ENCODE peak calls at places on chromosomes 5 and 9, in seven cellular contexts. B is IMR-90, R is neuronal stem cell, O is H1, F is mesendoderm, P is H9, Q is trophoblast cell. Y is an unnamed sample.

GRCh38 chr5:73448451-73449136 is at the start of gene FOXD1:
- DNase-seq in B (peak; percentile 97), R (no peak), O (peak; percentile 88), F (peak; percentile 94), P (peak; percentile 93), Q (peak; percentile 74), Y (peak; percentile 94)

GRCh38 chr5:137442660-137443059 is 56.5 kb downstream of the SPOCK1 start:
- DNase-seq in B (no peak), R (no peak), O (no peak), F (no peak), P (no peak), Q (no peak), Y (no peak)

GRCh38 chr9:899440-900184 is 58.1 kb downstream of the DMRT1 start:
- DNase-seq in B (no peak), R (peak; percentile 63), O (no peak), F (peak; percentile 26), P (no peak), Q (no peak), Y (no peak)

GRCh38 chr5:6819521-6819920 is 106.3 kb downstream of the TENT4A start:
- DNase-seq in B (no peak), R (peak; percentile 27), O (no peak), F (peak; percentile 44), P (no peak), Q (no peak), Y (no peak)

GRCh38 chr5:129745997-129746396 is 1.9 kb upstream of the MINAR2 start:
- DNase-seq in B (no peak), R (no peak), O (no peak), F (no peak), P (no peak), Q (no peak), Y (no peak)

GRCh38 chr5:93890657-93891056 is 149.3 kb upstream of the POU5F2 start:
- DNase-seq in B (no peak), R (peak; percentile 56), O (no peak), F (peak; percentile 63), P (no peak), Q (peak; percentile 42), Y (peak; percentile 35)

GRCh38 chr5:175517824-175518450 is 39.6 kb downstream of the SFXN1 start:
- DNase-seq in B (peak; percentile 95), R (no peak), O (no peak), F (no peak), P (no peak), Q (peak; percentile 42), Y (peak; percentile 79)

GRCh38 chr5:88377705-88378656 is 109.3 kb upstream of the TMEM161B start:
- DNase-seq in B (no peak), R (no peak), O (no peak), F (no peak), P (no peak), Q (no peak), Y (no peak)

GRCh38 chr9:20604561-20604960 is 17.7 kb downstream of the MLLT3 start:
- DNase-seq in B (peak; percentile 61), R (no peak), O (no peak), F (no peak), P (no peak), Q (no peak), Y (peak; percentile 54)

GRCh38 chr9:6551126-6551525 is 94.4 kb downstream of the GLDC start:
- DNase-seq in B (no peak), R (no peak), O (no peak), F (no peak), P (no peak), Q (no peak), Y (peak; percentile 38)

GRCh38 chr9:127918201-127919107 is 1.6 kb upstream of the ST6GALNAC4 start:
- DNase-seq in B (no peak), R (no peak), O (no peak), F (peak; percentile 65), P (peak; percentile 71), Q (no peak), Y (peak; percentile 43)

GRCh38 chr5:50853151-50853550 is 186.7 kb downstream of the PARP8 start:
- DNase-seq in B (no peak), R (no peak), O (no peak), F (no peak), P (no peak), Q (peak; percentile 20), Y (no peak)

GRCh38 chr5:151095341-151096000 is 14.6 kb upstream of the TNIP1 start:
- DNase-seq in B (no peak), R (no peak), O (no peak), F (peak; percentile 47), P (no peak), Q (peak; percentile 72), Y (peak; percentile 58)

GRCh38 chr5:134125195-134126015 is 10.9 kb downstream of the TCF7 start:
- DNase-seq in B (peak; percentile 96), R (no peak), O (no peak), F (no peak), P (no peak), Q (no peak), Y (no peak)

GRCh38 chr5:157066950-157067349 is 8.0 kb upstream of the HAVCR1 start:
- DNase-seq in B (no peak), R (no peak), O (no peak), F (no peak), P (no peak), Q (no peak), Y (no peak)

GRCh38 chr5:171676286-171676944 is 109.2 kb upstream of the SMIM23 start:
- DNase-seq in B (no peak), R (no peak), O (peak; percentile 17), F (no peak), P (no peak), Q (peak; percentile 30), Y (no peak)

GRCh38 chr5:73186976-73187375 is 14.0 kb downstream of the TMEM174 start:
- DNase-seq in B (peak; percentile 54), R (no peak), O (no peak), F (no peak), P (no peak), Q (peak; percentile 84), Y (no peak)

GRCh38 chr5:10445352-10445751 is 3.7 kb downstream of the ROPN1L start:
- DNase-seq in B (no peak), R (no peak), O (no peak), F (no peak), P (no peak), Q (no peak), Y (no peak)

GRCh38 chr9:118401551-118401950 is 697.3 kb downstream of the TLR4 start:
- DNase-seq in B (no peak), R (no peak), O (no peak), F (no peak), P (no peak), Q (no peak), Y (no peak)

DNA sequence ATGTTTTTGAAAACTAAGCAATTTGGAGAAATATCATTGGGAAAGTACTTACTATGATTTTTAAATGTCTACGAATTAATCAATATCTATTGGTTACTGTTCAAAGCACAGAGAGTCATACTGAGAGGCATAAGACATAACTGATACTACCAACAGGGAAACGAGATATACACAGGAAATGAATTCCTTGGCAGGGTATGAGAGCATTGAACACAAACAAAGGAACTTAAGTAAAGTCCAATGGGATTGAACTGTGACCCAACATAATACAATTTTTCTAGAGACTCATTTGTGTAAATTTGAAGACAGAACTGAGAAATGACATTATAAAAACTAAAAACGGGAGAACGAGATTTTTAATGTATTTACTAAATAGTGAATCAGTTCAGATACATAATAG is 1.3 kb upstream of the ITGA1 start:
- DNase-seq in B (peak; percentile 18), R (no peak), O (no peak), F (no peak), P (no peak), Q (no peak), Y (no peak)
- H3K18ac ChIP-seq in B (no peak overlapping the region), R (no peak overlapping the region), O (no peak overlapping the region), F (no peak overlapping the region), P (no peak overlapping the region), Q (no peak overlapping the region), Y (no peak overlapping the region)

DNA sequence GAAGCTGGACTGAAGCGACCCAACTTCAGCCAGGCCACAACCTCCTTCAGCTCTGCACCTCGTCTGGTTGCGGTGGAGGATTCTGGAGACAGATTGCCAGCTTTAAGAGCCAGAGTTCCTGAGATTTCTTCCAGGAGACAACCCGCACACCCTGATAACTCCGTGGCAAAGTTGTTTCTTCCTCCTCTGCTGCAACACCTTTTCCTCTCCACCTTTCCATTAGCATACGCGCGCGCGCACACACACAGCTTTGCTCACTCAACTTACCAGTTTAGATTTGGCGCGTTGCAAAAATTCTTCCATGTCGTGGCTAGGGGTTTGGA is 292 bp downstream of the PRUNE2 start:
- DNase-seq in B (no peak), R (peak; percentile 3), O (no peak), F (no peak), P (no peak), Q (peak; percentile 40), Y (no peak)
- H3K18ac ChIP-seq in B (no peak overlapping the region), R (no peak overlapping the region), O (peak overlapping the region; percentile 33), F (no peak overlapping the region), P (peak overlapping the region; percentile 63), Q (no peak overlapping the region), Y (no peak overlapping the region)

DNA sequence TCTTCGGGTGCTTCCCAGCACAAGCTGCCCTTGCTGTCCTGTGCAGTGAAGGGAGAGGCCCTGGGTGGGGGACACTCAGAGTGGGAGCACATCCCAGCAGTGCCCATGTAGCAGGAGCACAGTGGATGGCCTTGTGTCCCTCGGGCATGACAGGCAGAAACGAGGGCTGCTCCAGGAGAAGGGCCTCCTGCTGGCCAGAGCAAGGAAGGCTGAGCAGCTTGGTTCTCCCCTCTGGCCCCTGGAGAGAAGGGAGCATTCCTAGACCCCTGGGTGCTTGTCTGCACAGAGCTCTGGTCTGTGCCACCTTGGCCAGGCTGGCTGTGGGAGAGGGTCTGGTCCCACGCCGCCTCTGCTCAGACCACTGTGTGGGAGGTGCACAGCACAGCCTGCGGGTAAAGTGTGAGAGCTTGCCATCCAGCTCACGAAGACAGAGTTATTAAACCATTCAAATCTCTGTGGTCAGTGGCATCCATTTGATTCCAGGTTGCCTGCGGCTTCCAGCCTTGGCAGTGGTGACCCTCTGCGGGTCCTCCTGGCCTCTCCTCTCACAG is 18.3 kb downstream of the FBXW5 start:
- DNase-seq in B (no peak), R (no peak), O (no peak), F (no peak), P (peak; percentile 20), Q (no peak), Y (no peak)
- H3K18ac ChIP-seq in B (no peak overlapping the region), R (no peak overlapping the region), O (no peak overlapping the region), F (no peak overlapping the region), P (no peak overlapping the region), Q (peak overlapping the region; percentile 73), Y (no peak overlapping the region)

GRCh38 chr9:86005253-86005775 is 64.4 kb downstream of the NAA35 start:
- DNase-seq in B (no peak), R (no peak), O (no peak), F (no peak), P (no peak), Q (no peak), Y (no peak)
- H3K18ac ChIP-seq in B (no peak overlapping the region), R (no peak overlapping the region), O (no peak overlapping the region), F (no peak overlapping the region), P (no peak overlapping the region), Q (no peak overlapping the region), Y (no peak overlapping the region)